ENCODE peak calls at places on chromosome 1, in eight cellular contexts. M is stimulated activated CD4-positive, alpha-beta T cell treated with anti-CD3 and anti-CD28 coated beads, Interleukin-15, amount 100 ng/mL, for 1 hour; V is choroid plexus epithelial cell; L is D341Med; G is endodermal cell; C is cortex of kidney; Q is AG04450; Y is anterior cingulate cortex. K is an unnamed sample.

GRCh38 chr1:67766117-67766978 is 66.9 kb downstream of the GNG12 start:
- DNase-seq in M (peak), V (peak), L (peak), G (peak), C (no peak), Q (peak), Y (no peak), K (peak)

GRCh38 chr1:145708063-145708462 is 895 bp upstream of the PDZK1 start:
- DNase-seq in M (no peak), V (no peak), L (no peak), G (peak), C (no peak), Q (peak), Y (no peak), K (no peak)

GRCh38 chr1:31957701-31958674 is 19.8 kb upstream of the PTP4A2 start:
- DNase-seq in M (no peak), V (no peak), L (no peak), G (no peak), C (no peak), Q (no peak), Y (no peak), K (no peak)

GRCh38 chr1:207962716-207963428 is 51.9 kb upstream of the CD34 start:
- DNase-seq in M (no peak), V (peak), L (peak), G (no peak), C (no peak), Q (no peak), Y (peak), K (no peak)

GRCh38 chr1:24203404-24203803 is 16.3 kb upstream of the IFNLR1 start:
- DNase-seq in M (no peak), V (no peak), L (no peak), G (no peak), C (no peak), Q (no peak), Y (no peak), K (no peak)

GRCh38 chr1:24761582-24761981 is 16.3 kb downstream of the CLIC4 start:
- DNase-seq in M (no peak), V (no peak), L (no peak), G (no peak), C (no peak), Q (no peak), Y (no peak), K (no peak)

GRCh38 chr1:175874081-175874480 is 130.7 kb upstream of the TNR start:
- DNase-seq in M (no peak), V (no peak), L (no peak), G (no peak), C (no peak), Q (no peak), Y (no peak), K (no peak)

GRCh38 chr1:53669511-53670191 is 69.3 kb downstream of the GLIS1 start:
- DNase-seq in M (no peak), V (no peak), L (no peak), G (no peak), C (no peak), Q (no peak), Y (no peak), K (no peak)

GRCh38 chr1:247054992-247055415 is 23.6 kb downstream of the ZNF670 start:
- DNase-seq in M (no peak), V (peak), L (no peak), G (no peak), C (no peak), Q (no peak), Y (no peak), K (peak)

GRCh38 chr1:228334226-228334935 is 72.3 kb downstream of the TRIM11 start:
- DNase-seq in M (no peak), V (no peak), L (no peak), G (peak), C (no peak), Q (no peak), Y (no peak), K (no peak)

GRCh38 chr1:109794319-109795132 is 30.8 kb upstream of the EPS8L3 start:
- DNase-seq in M (no peak), V (no peak), L (no peak), G (peak), C (no peak), Q (no peak), Y (no peak), K (no peak)

GRCh38 chr1:27009601-27010197 is 3.0 kb downstream of the TENT5B start:
- DNase-seq in M (no peak), V (no peak), L (no peak), G (peak), C (no peak), Q (no peak), Y (no peak), K (no peak)

GRCh38 chr1:223765719-223766340 is 53.5 kb downstream of the CAPN2 start:
- DNase-seq in M (no peak), V (no peak), L (no peak), G (no peak), C (no peak), Q (no peak), Y (no peak), K (no peak)

K was measured in non-pigmented ciliary epithelial cell.